ENCODE peak calls at places on chromosomes 13 and 19, in nine cellular contexts. J is upper lobe of right lung; R is cardiac muscle cell; F is AG04450; M is CD8-positive, alpha-beta memory T cell; K is ascending aorta; C is neural progenitor cell; Y is tibial nerve; D is brain microvascular endothelial cell. Z is an unnamed sample.

GRCh38 chr13:64756621-64757020 is 2473.5 kb downstream of the PCDH9 start:
- DNase-seq in M (no peak), D (no peak), K (no peak), J (no peak), Y (no peak), R (no peak), C (no peak), F (no peak), Z (no peak)

GRCh38 chr13:26475176-26476110 is 82.0 kb upstream of the WASF3 start:
- DNase-seq in K (no peak), Y (no peak), J (no peak), F (no peak), C (peak), D (no peak), R (no peak), M (no peak), Z (no peak)

GRCh38 chr19:55437410-55437809 is 5.7 kb downstream of the SHISA7 start:
- DNase-seq in C (peak), R (peak), J (peak), F (no peak), M (no peak), D (peak), Y (no peak), K (no peak), Z (no peak)

GRCh38 chr13:107144432-107144831 is 576.5 kb upstream of the ARGLU1 start:
- DNase-seq in Y (no peak), K (no peak), M (no peak), J (no peak), F (no peak), D (no peak), R (peak), C (no peak), Z (no peak)

GRCh38 chr19:27774827-27775226 is 1438.1 kb downstream of the UQCRFS1 start:
- DNase-seq in F (no peak), R (no peak), C (no peak), M (no peak), D (no peak), K (no peak), Y (no peak), J (no peak), Z (no peak)

GRCh38 chr13:104694397-104694796 is 1628.2 kb upstream of the SLC10A2 start:
- DNase-seq in M (no peak), D (no peak), R (no peak), F (no peak), J (no peak), Y (no peak), C (no peak), K (no peak), Z (no peak)

GRCh38 chr19:3119782-3120380 is 16.0 kb upstream of the GNA15 start:
- DNase-seq in C (no peak), Y (no peak), K (no peak), J (no peak), R (no peak), F (no peak), M (no peak), D (no peak), Z (no peak)

GRCh38 chr13:29763426-29764180 is 86.8 kb downstream of the UBL3 start:
- DNase-seq in M (no peak), J (no peak), K (no peak), Y (no peak), R (no peak), D (no peak), C (no peak), F (no peak), Z (no peak)

GRCh38 chr13:95797016-95797415 is 120.1 kb downstream of the DNAJC3 start:
- DNase-seq in R (peak), F (no peak), C (no peak), Y (no peak), K (no peak), D (no peak), J (no peak), M (no peak), Z (no peak)

GRCh38 chr19:29810504-29810871 is 1.3 kb upstream of the CCNE1 start:
- DNase-seq in J (no peak), R (no peak), D (peak), Y (peak), C (no peak), F (no peak), M (no peak), K (no peak), Z (no peak)

GRCh38 chr19:2503521-2504109 is 27.7 kb downstream of the GADD45B start:
- DNase-seq in K (no peak), C (no peak), R (peak), J (no peak), M (peak), D (peak), Y (no peak), F (no peak), Z (peak)

GRCh38 chr13:52599853-52600603 is 42.2 kb upstream of the HNRNPA1L2 start:
- DNase-seq in R (peak), Y (no peak), J (peak), C (peak), M (no peak), K (no peak), D (no peak), F (no peak), Z (no peak)

GRCh38 chr19:42472402-42473147 is 29.8 kb upstream of the CXCL17 start:
- DNase-seq in M (no peak), R (no peak), K (no peak), C (no peak), Y (no peak), J (no peak), D (no peak), F (no peak), Z (no peak)
- H3K27ac ChIP-seq in M (no peak), R (no peak), K (no peak), C (no peak), Y (no peak), J (no peak), D (no peak), F (no peak), Z (no peak)

GRCh38 chr19:57599761-57600383 is at the start of gene ZNF530:
- DNase-seq in Y (peak), C (peak), D (peak), K (peak), R (peak), M (peak), F (peak), J (peak), Z (peak)

GRCh38 chr19:57599377-57599760 is 316 bp upstream of the ZNF530 start:
- DNase-seq in R (no peak), F (no peak), Y (no peak), C (no peak), K (no peak), D (no peak), J (no peak), M (no peak), Z (no peak)
- H3K27ac ChIP-seq in R (no peak), F (no peak), Y (no peak), C (no peak), K (no peak), D (no peak), J (no peak), M (no peak), Z (peak)

GRCh38 chr19:50152578-50152977 is 10.5 kb downstream of the IZUMO2 start:
- DNase-seq in K (no peak), J (no peak), F (no peak), C (no peak), M (no peak), Y (no peak), D (no peak), R (no peak), Z (no peak)

GRCh38 chr19:50148528-50148927 is 14.6 kb downstream of the IZUMO2 start:
- DNase-seq in M (no peak), R (no peak), Y (no peak), D (no peak), C (no peak), K (no peak), F (no peak), J (no peak), Z (no peak)

DNA sequence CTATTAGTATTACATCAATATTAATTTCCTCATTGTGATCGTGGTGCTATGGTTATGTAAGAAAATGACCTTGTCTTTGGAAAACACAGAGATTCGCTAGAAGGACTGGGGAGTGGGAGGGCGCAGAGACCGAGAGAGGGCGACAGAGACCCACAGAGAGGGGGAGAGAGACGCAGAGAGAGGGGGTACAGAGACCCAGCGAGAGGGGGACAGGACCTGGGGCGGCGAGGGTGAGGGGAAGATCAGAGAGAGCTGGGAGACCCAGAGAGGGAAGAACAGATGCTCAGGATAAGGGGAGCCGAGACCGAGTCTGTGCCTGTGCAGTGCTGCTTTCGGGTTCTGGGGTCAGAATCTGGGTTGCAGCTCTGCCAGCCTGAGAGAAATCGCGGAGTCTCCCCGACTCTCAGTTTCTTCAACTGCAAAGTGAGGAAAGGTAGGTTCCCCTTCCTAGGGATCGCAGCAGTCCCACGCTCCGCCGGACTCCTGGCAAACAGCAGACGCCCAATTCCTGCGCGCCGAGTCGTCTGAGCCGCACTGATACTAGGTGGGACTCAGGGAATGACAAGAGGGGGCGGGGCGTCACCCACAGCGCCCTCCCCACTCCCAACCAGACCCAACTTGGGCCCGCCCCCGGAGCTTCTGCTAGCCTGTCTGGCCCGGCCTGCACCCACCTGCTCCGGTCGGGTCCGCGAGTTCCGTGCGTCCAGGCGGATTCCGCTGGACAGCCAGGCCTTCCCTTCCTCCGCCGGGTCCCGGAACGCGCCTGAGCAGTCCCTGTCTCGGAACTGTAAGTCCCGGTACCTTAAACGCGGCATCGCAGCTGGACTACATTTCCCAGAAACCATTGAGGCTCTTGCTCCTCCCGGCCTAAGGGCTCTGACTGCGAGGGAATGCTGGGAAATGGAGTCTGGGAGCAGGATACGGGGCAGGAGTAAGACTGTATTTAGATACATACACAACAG is 15.3 kb downstream of the IZUMO2 start:
- DNase-seq in M (peak), C (peak), K (peak), F (peak), J (peak), R (peak), Y (peak), D (peak), Z (peak)
- H3K27ac ChIP-seq in M (no peak), C (no peak), K (peak), F (peak), J (peak), R (peak), Y (peak), D (no peak), Z (no peak)

GRCh38 chr19:54001496-54001895 is 10.1 kb downstream of the CACNG6 start:
- DNase-seq in K (no peak), F (no peak), R (no peak), C (no peak), D (no peak), J (no peak), Y (no peak), M (no peak), Z (no peak)
- H3K27ac ChIP-seq in K (no peak), F (no peak), R (no peak), C (no peak), D (no peak), J (no peak), Y (no peak), M (no peak), Z (no peak)